ENCODE peak calls at places on chromosomes 2 and 18, in nine cellular contexts. I is fibroblast of pulmonary artery; E is BJ; Y is fibroblast of lung; K is CD4-positive, alpha-beta T cell; S is heart left ventricle; R is NB4; J is neural progenitor cell; W is B cell. F is an unnamed sample.

GRCh38 chr2:128395196-128395595 is 76.5 kb upstream of the HS6ST1 start:
- DNase-seq in I (no peak), E (no peak), Y (no peak), K (no peak), S (no peak), R (no peak), J (no peak), W (no peak), F (no peak)

GRCh38 chr2:185202928-185203327 is 535.7 kb upstream of the FSIP2 start:
- DNase-seq in I (no peak), E (no peak), Y (no peak), K (no peak), S (no peak), R (no peak), J (no peak), W (no peak), F (no peak)

GRCh38 chr2:145626301-145626700 is 1106.4 kb upstream of the ZEB2 start:
- DNase-seq in I (no peak), E (no peak), Y (no peak), K (no peak), S (no peak), R (no peak), J (no peak), W (no peak), F (no peak)

GRCh38 chr2:7044253-7045250 is 127.3 kb downstream of the RNF144A start:
- DNase-seq in I (peak; percentile 71), E (no peak), Y (peak; percentile 44), K (peak; percentile 59), S (peak; percentile 70), R (peak; percentile 60), J (peak; percentile 55), W (peak; percentile 82), F (peak; percentile 69)

GRCh38 chr2:53188846-53189245 is 578.8 kb upstream of the CHAC2 start:
- DNase-seq in I (no peak), E (no peak), Y (peak; percentile 11), K (no peak), S (no peak), R (no peak), J (no peak), W (no peak), F (no peak)

GRCh38 chr2:48452108-48452507 is 77.8 kb upstream of the STON1 start:
- DNase-seq in I (no peak), E (no peak), Y (no peak), K (no peak), S (no peak), R (no peak), J (peak; percentile 37), W (no peak), F (no peak)

GRCh38 chr2:11067221-11068078 is 87.8 kb upstream of the SLC66A3 start:
- DNase-seq in I (no peak), E (no peak), Y (no peak), K (no peak), S (no peak), R (no peak), J (no peak), W (no peak), F (no peak)

GRCh38 chr2:233814063-233814435 is 35.9 kb downstream of the MROH2A start:
- DNase-seq in I (no peak), E (no peak), Y (no peak), K (no peak), S (no peak), R (no peak), J (peak; percentile 20), W (no peak), F (no peak)

GRCh38 chr2:216015722-216016464 is 2.5 kb upstream of the MREG start:
- DNase-seq in I (no peak), E (no peak), Y (no peak), K (peak; percentile 8), S (no peak), R (peak; percentile 31), J (no peak), W (no peak), F (peak; percentile 82)

GRCh38 chr2:241219856-241220356 is 31.4 kb downstream of the ANO7 start:
- DNase-seq in I (no peak), E (no peak), Y (no peak), K (no peak), S (no peak), R (no peak), J (no peak), W (no peak), F (no peak)

GRCh38 chr18:49123431-49123830 is 172.7 kb upstream of the SMAD7 start:
- DNase-seq in I (no peak), E (no peak), Y (no peak), K (no peak), S (no peak), R (no peak), J (no peak), W (no peak), F (no peak)

GRCh38 chr2:175766880-175767279 is 235.2 kb downstream of the LNPK start:
- DNase-seq in I (peak; percentile 2), E (no peak), Y (peak; percentile 74), K (no peak), S (no peak), R (no peak), J (no peak), W (no peak), F (no peak)

GRCh38 chr18:36309436-36310391 is 12.2 kb downstream of the FHOD3 start:
- DNase-seq in I (peak; percentile 99), E (peak; percentile 97), Y (peak; percentile 100), K (no peak), S (peak; percentile 23), R (no peak), J (no peak), W (no peak), F (no peak)

GRCh38 chr18:27964811-27965210 is 212.1 kb downstream of the CDH2 start:
- DNase-seq in I (peak; percentile 31), E (no peak), Y (peak; percentile 64), K (no peak), S (no peak), R (no peak), J (no peak), W (no peak), F (no peak)

GRCh38 chr2:23686405-23687029 is 240.4 kb downstream of the ATAD2B start:
- DNase-seq in I (no peak), E (no peak), Y (no peak), K (no peak), S (no peak), R (no peak), J (no peak), W (no peak), F (no peak)

GRCh38 chr2:72037322-72037721 is 110.3 kb downstream of the CYP26B1 start:
- DNase-seq in I (no peak), E (no peak), Y (peak; percentile 66), K (no peak), S (no peak), R (no peak), J (no peak), W (no peak), F (no peak)

GRCh38 chr2:168614291-168615018 is 158.4 kb downstream of the CERS6 start:
- DNase-seq in I (no peak), E (no peak), Y (no peak), K (no peak), S (no peak), R (peak; percentile 23), J (no peak), W (no peak), F (peak; percentile 33)
- TF ChIP-seq CTCF in I (peak; percentile 17), E (no peak), Y (no peak), K (no peak), S (no peak), R (peak; percentile 37), J (peak; percentile 10), W (no peak), F (no peak)

GRCh38 chr2:84927275-84927627 is 21.8 kb downstream of the TMSB10 start:
- DNase-seq in I (no peak), E (no peak), Y (no peak), K (no peak), S (no peak), R (no peak), J (no peak), W (no peak), F (no peak)
- TF ChIP-seq CTCF in I (no peak), E (no peak), Y (no peak), K (peak; percentile 12), S (no peak), R (no peak), J (no peak), W (peak; percentile 33), F (no peak)

GRCh38 chr2:137838255-137839092 is 125.8 kb upstream of the HNMT start:
- DNase-seq in I (peak; percentile 71), E (no peak), Y (peak; percentile 22), K (no peak), S (no peak), R (peak; percentile 71), J (peak; percentile 72), W (no peak), F (no peak)
- TF ChIP-seq CTCF in I (peak; percentile 51), E (peak; percentile 42), Y (peak; percentile 49), K (peak; percentile 82), S (peak; percentile 57), R (peak; percentile 30), J (peak; percentile 85), W (peak; percentile 84), F (peak; percentile 77)

GRCh38 chr2:119253114-119253702 is 29.6 kb downstream of the STEAP3 start:
- DNase-seq in I (peak; percentile 69), E (peak; percentile 31), Y (peak; percentile 69), K (no peak), S (no peak), R (no peak), J (no peak), W (peak; percentile 14), F (no peak)
- TF ChIP-seq CTCF in I (no peak), E (no peak), Y (no peak), K (no peak), S (no peak), R (no peak), J (no peak), W (no peak), F (no peak)

GRCh38 chr2:121888189-121888557 is 132.7 kb downstream of the TSN start:
- DNase-seq in I (no peak), E (no peak), Y (no peak), K (no peak), S (no peak), R (peak; percentile 39), J (no peak), W (no peak), F (peak; percentile 39)
- TF ChIP-seq CTCF in I (peak; percentile 40), E (peak; percentile 32), Y (peak; percentile 31), K (no peak), S (no peak), R (peak; percentile 48), J (peak; percentile 45), W (peak; percentile 20), F (peak; percentile 42)